ENCODE peak calls at places on chromosomes 12 and 14, in five cellular contexts. One of them, this sample, is unnamed.

GRCh38 chr14:104687601-104688504 is 1.6 kb upstream of the INF2 start:
- DNase-seq in HuH-7: peak
- DNase-seq in H9: peak
- DNase-seq in mucosa of gallbladder: peak
- DNase-seq in KG1: no peak
- DNase-seq in this sample: no peak

GRCh38 chr12:65725376-65725775 is 98.9 kb upstream of the HMGA2 start:
- DNase-seq in HuH-7: no peak
- DNase-seq in H9: no peak
- DNase-seq in mucosa of gallbladder: no peak
- DNase-seq in KG1: no peak
- DNase-seq in this sample: no peak

GRCh38 chr12:114834621-114835020 is 150.6 kb upstream of the TBX3 start:
- DNase-seq in HuH-7: no peak
- DNase-seq in H9: peak
- DNase-seq in mucosa of gallbladder: no peak
- DNase-seq in KG1: no peak
- DNase-seq in this sample: no peak

GRCh38 chr12:122659579-122659978 is 43.6 kb downstream of the HCAR2 start:
- DNase-seq in HuH-7: no peak
- DNase-seq in H9: no peak
- DNase-seq in mucosa of gallbladder: no peak
- DNase-seq in KG1: peak
- DNase-seq in this sample: no peak

GRCh38 chr12:109702126-109702841 is 11.3 kb upstream of the FAM222A start:
- DNase-seq in HuH-7: no peak
- DNase-seq in H9: no peak
- DNase-seq in mucosa of gallbladder: no peak
- DNase-seq in KG1: no peak
- DNase-seq in this sample: no peak

GRCh38 chr14:99879401-99880295 is 86.4 kb downstream of the EML1 start:
- DNase-seq in HuH-7: no peak
- DNase-seq in H9: no peak
- DNase-seq in mucosa of gallbladder: no peak
- DNase-seq in KG1: no peak
- DNase-seq in this sample: no peak

GRCh38 chr14:94646481-94646880 is 34.3 kb downstream of the SERPINA3 start:
- DNase-seq in HuH-7: no peak
- DNase-seq in H9: no peak
- DNase-seq in mucosa of gallbladder: no peak
- DNase-seq in KG1: no peak
- DNase-seq in this sample: no peak

GRCh38 chr12:123720141-123720814 is 8.1 kb downstream of the ATP6V0A2 start:
- DNase-seq in HuH-7: no peak
- DNase-seq in H9: no peak
- DNase-seq in mucosa of gallbladder: no peak
- DNase-seq in KG1: no peak
- DNase-seq in this sample: no peak

GRCh38 chr14:20179880-20180279 is 10.8 kb upstream of the OR11G2 start:
- DNase-seq in HuH-7: no peak
- DNase-seq in H9: no peak
- DNase-seq in mucosa of gallbladder: no peak
- DNase-seq in KG1: no peak
- DNase-seq in this sample: no peak

GRCh38 chr14:104871656-104872468 is 6.8 kb downstream of the CEP170B start:
- DNase-seq in HuH-7: no peak
- DNase-seq in H9: no peak
- DNase-seq in mucosa of gallbladder: no peak
- DNase-seq in KG1: no peak
- DNase-seq in this sample: no peak

GRCh38 chr14:84273181-84273580 is 1256.8 kb upstream of the FLRT2 start:
- DNase-seq in HuH-7: no peak
- DNase-seq in H9: no peak
- DNase-seq in mucosa of gallbladder: no peak
- DNase-seq in KG1: no peak
- DNase-seq in this sample: no peak

GRCh38 chr14:71776463-71777359 is 155.5 kb upstream of the RGS6 start:
- DNase-seq in HuH-7: no peak
- DNase-seq in H9: no peak
- DNase-seq in mucosa of gallbladder: no peak
- DNase-seq in KG1: no peak
- DNase-seq in this sample: no peak

GRCh38 chr14:88707088-88707487 is 85.7 kb downstream of the EML5 start:
- DNase-seq in HuH-7: no peak
- DNase-seq in H9: no peak
- DNase-seq in mucosa of gallbladder: no peak
- DNase-seq in KG1: no peak
- DNase-seq in this sample: no peak

GRCh38 chr14:99995700-99996356 is 69.4 kb upstream of the EVL start:
- DNase-seq in HuH-7: peak
- DNase-seq in H9: peak
- DNase-seq in mucosa of gallbladder: peak
- DNase-seq in KG1: peak
- DNase-seq in this sample: peak

GRCh38 chr12:95181103-95181502 is 36.2 kb downstream of the FGD6 start:
- DNase-seq in HuH-7: no peak
- DNase-seq in H9: no peak
- DNase-seq in mucosa of gallbladder: no peak
- DNase-seq in KG1: no peak
- DNase-seq in this sample: no peak

This sample was measured in HEK293T.